ENCODE peak calls at places on chromosomes 6 and 20, in four cellular contexts. One of them, this sample, is unnamed.

GRCh38 chr20:48403362-48403761 is 424.4 kb downstream of the PREX1 start:
- DNase-seq in T-helper 9 cell: no peak
- DNase-seq in progenitor cell of endocrine pancreas: no peak
- DNase-seq in upper lobe of right lung: no peak
- DNase-seq in this sample: no peak

GRCh38 chr20:48483667-48484066 is 344.1 kb downstream of the PREX1 start:
- DNase-seq in T-helper 9 cell: no peak
- DNase-seq in progenitor cell of endocrine pancreas: no peak
- DNase-seq in upper lobe of right lung: no peak
- DNase-seq in this sample: no peak

GRCh38 chr20:48831702-48832422 is 4.1 kb upstream of the PREX1 start:
- DNase-seq in T-helper 9 cell: no peak
- DNase-seq in progenitor cell of endocrine pancreas: no peak
- DNase-seq in upper lobe of right lung: no peak
- DNase-seq in this sample: no peak

GRCh38 chr6:149821492-149821891 is 42.7 kb downstream of the LRP11 start:
- DNase-seq in T-helper 9 cell: no peak
- DNase-seq in progenitor cell of endocrine pancreas: no peak
- DNase-seq in upper lobe of right lung: no peak
- DNase-seq in this sample: no peak

GRCh38 chr20:40773376-40773775 is 84.3 kb upstream of the MAFB start:
- DNase-seq in T-helper 9 cell: no peak
- DNase-seq in progenitor cell of endocrine pancreas: no peak
- DNase-seq in upper lobe of right lung: no peak
- DNase-seq in this sample: no peak

GRCh38 chr6:129875610-129876515 is 14.7 kb upstream of the TMEM244 start:
- DNase-seq in T-helper 9 cell: no peak
- DNase-seq in progenitor cell of endocrine pancreas: no peak
- DNase-seq in upper lobe of right lung: no peak
- DNase-seq in this sample: no peak

GRCh38 chr20:55500130-55500529 is 505.2 kb downstream of the CBLN4 start:
- DNase-seq in T-helper 9 cell: no peak
- DNase-seq in progenitor cell of endocrine pancreas: no peak
- DNase-seq in upper lobe of right lung: no peak
- DNase-seq in this sample: no peak

GRCh38 chr6:155310596-155310995 is 3.7 kb downstream of the TFB1M start:
- DNase-seq in T-helper 9 cell: no peak
- DNase-seq in progenitor cell of endocrine pancreas: no peak
- DNase-seq in upper lobe of right lung: no peak
- DNase-seq in this sample: no peak

This sample was measured in kidney epithelial cell.